ENCODE peak calls at places on chromosomes 11 and 22, in four cellular contexts. One of them, this sample, is unnamed.
A peak's percentile ranks its signal among the peaks of the same experiment; 100 is the strongest.

GRCh38 chr11:32434387-32435151 is 770 bp downstream of the WT1 start:
- DNase-seq in breast epithelium: no peak
- DNase-seq in neural progenitor cell: peak; percentile 69
- DNase-seq in CD4-positive, alpha-beta T cell: no peak
- DNase-seq in this sample: no peak

GRCh38 chr11:87372068-87372467 is 334.3 kb downstream of the TMEM135 start:
- DNase-seq in breast epithelium: no peak
- DNase-seq in neural progenitor cell: no peak
- DNase-seq in CD4-positive, alpha-beta T cell: no peak
- DNase-seq in this sample: no peak

GRCh38 chr11:101470881-101471535 is 112.8 kb downstream of the TRPC6 start:
- DNase-seq in breast epithelium: no peak
- DNase-seq in neural progenitor cell: no peak
- DNase-seq in CD4-positive, alpha-beta T cell: no peak
- DNase-seq in this sample: no peak

GRCh38 chr22:36612458-36612857 is 83.5 kb upstream of the EIF3D start:
- DNase-seq in breast epithelium: no peak
- DNase-seq in neural progenitor cell: no peak
- DNase-seq in CD4-positive, alpha-beta T cell: no peak
- DNase-seq in this sample: no peak

GRCh38 chr11:34600339-34601084 is 20.4 kb upstream of the EHF start:
- DNase-seq in breast epithelium: no peak
- DNase-seq in neural progenitor cell: no peak
- DNase-seq in CD4-positive, alpha-beta T cell: no peak
- DNase-seq in this sample: peak; percentile 13

GRCh38 chr11:109845437-109845836 is 247.8 kb upstream of the ZC3H12C start:
- DNase-seq in breast epithelium: no peak
- DNase-seq in neural progenitor cell: no peak
- DNase-seq in CD4-positive, alpha-beta T cell: no peak
- DNase-seq in this sample: no peak

GRCh38 chr22:25747245-25747944 is 5.4 kb downstream of the MYO18B start:
- DNase-seq in breast epithelium: no peak
- DNase-seq in neural progenitor cell: no peak
- DNase-seq in CD4-positive, alpha-beta T cell: no peak
- DNase-seq in this sample: peak; percentile 36

GRCh38 chr11:15127341-15127740 is 12.6 kb downstream of the INSC start:
- DNase-seq in breast epithelium: no peak
- DNase-seq in neural progenitor cell: no peak
- DNase-seq in CD4-positive, alpha-beta T cell: no peak
- DNase-seq in this sample: no peak

GRCh38 chr22:41352058-41352457 is 29.7 kb upstream of the TEF start:
- DNase-seq in breast epithelium: peak; percentile 44
- DNase-seq in neural progenitor cell: no peak
- DNase-seq in CD4-positive, alpha-beta T cell: no peak
- DNase-seq in this sample: no peak

GRCh38 chr11:63951779-63952536 is 13.2 kb downstream of the NAA40 start:
- DNase-seq in breast epithelium: peak; percentile 60
- DNase-seq in neural progenitor cell: no peak
- DNase-seq in CD4-positive, alpha-beta T cell: no peak
- DNase-seq in this sample: no peak

GRCh38 chr11:46537121-46537520 is 56.7 kb downstream of the AMBRA1 start:
- DNase-seq in breast epithelium: no peak
- DNase-seq in neural progenitor cell: peak; percentile 55
- DNase-seq in CD4-positive, alpha-beta T cell: no peak
- DNase-seq in this sample: no peak

GRCh38 chr11:30356388-30356787 is 33.5 kb downstream of the ARL14EP start:
- DNase-seq in breast epithelium: no peak
- DNase-seq in neural progenitor cell: no peak
- DNase-seq in CD4-positive, alpha-beta T cell: no peak
- DNase-seq in this sample: no peak

GRCh38 chr22:38756631-38757463 is 1.0 kb upstream of the SUN2 start:
- DNase-seq in breast epithelium: no peak
- DNase-seq in neural progenitor cell: no peak
- DNase-seq in CD4-positive, alpha-beta T cell: no peak
- DNase-seq in this sample: no peak

GRCh38 chr11:2419638-2420501 is 19.3 kb downstream of the TSSC4 start:
- DNase-seq in breast epithelium: peak; percentile 64
- DNase-seq in neural progenitor cell: peak; percentile 90
- DNase-seq in CD4-positive, alpha-beta T cell: peak; percentile 56
- DNase-seq in this sample: peak; percentile 66

GRCh38 chr11:45252134-45252856 is 33.8 kb downstream of the SYT13 start:
- DNase-seq in breast epithelium: no peak
- DNase-seq in neural progenitor cell: peak; percentile 75
- DNase-seq in CD4-positive, alpha-beta T cell: peak; percentile 8
- DNase-seq in this sample: peak; percentile 45

GRCh38 chr22:29842740-29843139 is 4.7 kb upstream of the ASCC2 start:
- DNase-seq in breast epithelium: no peak
- DNase-seq in neural progenitor cell: no peak
- DNase-seq in CD4-positive, alpha-beta T cell: no peak
- DNase-seq in this sample: peak; percentile 70

GRCh38 chr11:70381350-70381749 is 17.0 kb upstream of the CTTN start:
- DNase-seq in breast epithelium: no peak
- DNase-seq in neural progenitor cell: no peak
- DNase-seq in CD4-positive, alpha-beta T cell: no peak
- DNase-seq in this sample: no peak

GRCh38 chr22:48576333-48577013 is 1251.2 kb downstream of the BRD1 start:
- DNase-seq in breast epithelium: no peak
- DNase-seq in neural progenitor cell: peak; percentile 88
- DNase-seq in CD4-positive, alpha-beta T cell: no peak
- DNase-seq in this sample: no peak

GRCh38 chr11:92152245-92152644 is 72.4 kb upstream of the FAT3 start:
- DNase-seq in breast epithelium: no peak
- DNase-seq in neural progenitor cell: no peak
- DNase-seq in CD4-positive, alpha-beta T cell: no peak
- DNase-seq in this sample: no peak

GRCh38 chr11:117930208-117930570 is 987 bp upstream of the TMPRSS13 start:
- DNase-seq in breast epithelium: no peak
- DNase-seq in neural progenitor cell: no peak
- DNase-seq in CD4-positive, alpha-beta T cell: no peak
- DNase-seq in this sample: no peak

GRCh38 chr11:125514336-125515101 is 18.5 kb upstream of the FEZ1 start:
- DNase-seq in breast epithelium: no peak
- DNase-seq in neural progenitor cell: no peak
- DNase-seq in CD4-positive, alpha-beta T cell: peak; percentile 29
- DNase-seq in this sample: peak; percentile 71

GRCh38 chr11:93858376-93858775 is 8.0 kb upstream of the VSTM5 start:
- DNase-seq in breast epithelium: no peak
- DNase-seq in neural progenitor cell: no peak
- DNase-seq in CD4-positive, alpha-beta T cell: no peak
- DNase-seq in this sample: no peak

GRCh38 chr11:93857413-93858185 is 7.2 kb upstream of the VSTM5 start:
- DNase-seq in breast epithelium: no peak
- DNase-seq in neural progenitor cell: no peak
- DNase-seq in CD4-positive, alpha-beta T cell: no peak
- DNase-seq in this sample: no peak

DNA sequence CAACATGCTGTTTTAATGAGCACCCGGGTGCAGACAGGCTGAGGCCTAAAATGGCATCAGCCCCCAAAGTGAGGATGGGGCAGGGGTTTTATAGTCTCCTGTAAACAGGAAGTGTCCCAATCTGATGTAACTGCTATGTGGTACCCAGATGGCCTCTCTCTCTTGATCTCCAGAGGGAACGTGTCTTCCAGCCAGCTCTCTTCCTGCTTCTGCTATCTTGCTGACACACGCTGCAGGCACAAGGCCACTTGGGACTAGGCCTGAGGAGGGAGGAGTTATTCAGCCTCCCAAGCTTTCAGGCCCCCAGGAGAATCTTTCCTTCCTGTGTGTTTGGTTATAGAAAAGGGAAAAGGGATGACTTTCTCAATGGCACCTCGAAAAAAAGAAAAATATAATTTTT is 11.4 kb upstream of the VSTM5 start:
- DNase-seq in breast epithelium: no peak
- DNase-seq in neural progenitor cell: no peak
- DNase-seq in CD4-positive, alpha-beta T cell: no peak
- DNase-seq in this sample: no peak
- H3K27ac ChIP-seq in breast epithelium: no peak overlapping the region
- H3K27ac ChIP-seq in neural progenitor cell: no peak overlapping the region
- H3K27ac ChIP-seq in CD4-positive, alpha-beta T cell: no peak overlapping the region
- H3K27ac ChIP-seq in this sample: no peak overlapping the region

DNA sequence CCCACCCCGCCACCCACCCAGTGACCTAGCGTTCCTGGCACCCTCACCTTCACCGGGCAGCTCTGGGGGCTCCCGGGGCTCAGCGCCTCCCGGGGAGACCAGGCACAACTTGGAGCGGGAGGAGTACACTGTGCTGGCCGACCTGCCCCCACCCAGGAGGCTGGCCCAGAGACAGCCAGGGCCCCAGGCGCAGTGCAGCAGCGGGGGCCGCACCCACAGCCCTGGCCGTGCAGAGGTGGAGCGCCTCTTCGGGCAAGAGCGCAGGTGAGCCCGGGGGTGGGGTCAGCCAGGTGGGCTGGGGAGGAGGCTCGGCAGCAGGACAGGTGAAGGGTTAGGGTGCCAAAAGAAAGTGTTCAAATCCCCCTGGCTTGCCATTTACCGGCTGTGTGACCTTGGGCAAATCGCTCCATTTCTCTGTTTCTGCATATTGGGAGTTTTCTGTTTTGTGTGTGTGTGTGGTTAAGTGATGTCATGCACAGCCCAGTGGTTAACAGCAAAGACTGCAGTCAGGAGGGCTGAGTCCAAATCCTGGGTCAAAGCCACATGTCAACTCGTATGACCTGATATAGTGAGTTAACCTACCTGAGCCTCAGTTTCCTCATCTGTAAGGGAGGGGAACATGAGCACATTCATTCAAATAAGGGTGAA is 29.5 kb downstream of the TRIOBP start:
- DNase-seq in breast epithelium: no peak
- DNase-seq in neural progenitor cell: no peak
- DNase-seq in CD4-positive, alpha-beta T cell: no peak
- DNase-seq in this sample: no peak
- TF ChIP-seq CTCF in breast epithelium: no peak
- TF ChIP-seq CTCF in neural progenitor cell: no peak
- TF ChIP-seq CTCF in CD4-positive, alpha-beta T cell: no peak
- TF ChIP-seq CTCF in this sample: no peak

GRCh38 chr11:12219732-12220131 is 109.3 kb downstream of the MICAL2 start:
- DNase-seq in breast epithelium: no peak
- DNase-seq in neural progenitor cell: no peak
- DNase-seq in CD4-positive, alpha-beta T cell: no peak
- DNase-seq in this sample: no peak

GRCh38 chr11:12218909-12219308 is 108.5 kb downstream of the MICAL2 start:
- DNase-seq in breast epithelium: no peak
- DNase-seq in neural progenitor cell: no peak
- DNase-seq in CD4-positive, alpha-beta T cell: no peak
- DNase-seq in this sample: no peak

GRCh38 chr11:12221136-12221535 is 110.7 kb downstream of the MICAL2 start:
- DNase-seq in breast epithelium: no peak
- DNase-seq in neural progenitor cell: no peak
- DNase-seq in CD4-positive, alpha-beta T cell: no peak
- DNase-seq in this sample: no peak

GRCh38 chr11:12222099-12222751 is 111.8 kb downstream of the MICAL2 start:
- DNase-seq in breast epithelium: no peak
- DNase-seq in neural progenitor cell: no peak
- DNase-seq in CD4-positive, alpha-beta T cell: no peak
- DNase-seq in this sample: no peak

GRCh38 chr11:12220305-12220704 is 109.9 kb downstream of the MICAL2 start:
- DNase-seq in breast epithelium: peak; percentile 55
- DNase-seq in neural progenitor cell: no peak
- DNase-seq in CD4-positive, alpha-beta T cell: no peak
- DNase-seq in this sample: no peak
- H3K27ac ChIP-seq in breast epithelium: no peak overlapping the region
- H3K27ac ChIP-seq in neural progenitor cell: no peak overlapping the region
- H3K27ac ChIP-seq in CD4-positive, alpha-beta T cell: no peak overlapping the region
- H3K27ac ChIP-seq in this sample: peak overlapping the region; percentile 13

DNA sequence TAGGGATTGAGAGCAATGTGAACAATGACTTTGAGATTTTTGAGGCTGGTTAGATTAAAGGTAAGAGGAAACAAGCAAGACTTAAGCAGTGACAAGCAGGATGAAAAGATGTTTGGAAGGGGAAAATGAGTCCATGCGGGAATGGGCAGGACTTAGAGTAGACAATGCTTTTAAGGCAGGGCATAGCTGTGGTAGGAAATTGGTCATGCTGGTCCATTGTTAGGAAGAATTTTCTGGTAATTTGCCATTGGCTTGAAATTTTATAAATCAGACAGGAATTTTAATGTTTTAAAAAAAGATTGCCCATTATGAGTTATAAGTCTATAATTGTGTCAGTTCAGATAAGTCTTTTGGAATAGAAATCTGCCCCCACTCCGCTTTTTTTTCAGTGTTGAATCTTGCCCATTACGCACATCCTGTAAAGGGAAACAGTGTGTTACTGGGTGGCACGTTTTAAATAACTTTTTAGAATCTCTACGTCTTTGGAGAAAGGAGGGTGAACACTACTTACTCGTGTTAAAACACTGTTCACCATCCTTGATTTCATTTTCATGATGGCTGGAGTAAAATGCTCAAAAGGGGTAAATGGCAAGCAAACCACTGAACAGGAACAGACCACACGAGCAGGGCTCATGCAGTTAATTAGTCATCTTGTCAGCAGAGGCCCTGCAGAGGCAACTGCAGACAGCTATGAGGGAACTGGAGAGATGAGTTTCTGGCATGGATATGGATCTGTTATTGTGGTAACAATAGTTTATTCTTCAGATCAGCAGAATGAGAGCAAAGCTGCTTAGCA is 25.0 kb downstream of the SWAP70 start:
- DNase-seq in breast epithelium: no peak
- DNase-seq in neural progenitor cell: peak; percentile 52
- DNase-seq in CD4-positive, alpha-beta T cell: no peak
- DNase-seq in this sample: peak; percentile 47
- TF ChIP-seq CTCF in breast epithelium: no peak
- TF ChIP-seq CTCF in neural progenitor cell: no peak
- TF ChIP-seq CTCF in CD4-positive, alpha-beta T cell: no peak
- TF ChIP-seq CTCF in this sample: no peak

DNA sequence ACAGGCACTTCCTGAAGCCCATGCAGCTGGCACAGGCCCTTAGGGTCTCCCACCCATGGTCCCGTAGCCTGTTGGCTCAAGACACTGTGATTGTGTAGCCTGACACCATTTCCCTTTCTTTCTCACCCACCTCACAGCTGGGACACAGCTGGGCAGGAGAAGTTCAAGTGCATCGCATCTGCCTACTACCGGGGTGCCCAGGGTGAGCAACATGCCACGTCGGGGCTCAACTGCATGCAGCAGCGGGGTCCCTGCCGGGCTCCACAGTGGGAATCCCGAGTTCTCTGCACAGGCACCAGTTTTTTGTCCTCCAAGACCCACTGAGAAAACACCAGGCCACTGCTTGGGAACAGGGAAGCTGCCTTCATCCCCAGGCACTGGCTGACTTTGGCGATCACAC is 10.6 kb downstream of the RAB36 start:
- DNase-seq in breast epithelium: no peak
- DNase-seq in neural progenitor cell: no peak
- DNase-seq in CD4-positive, alpha-beta T cell: no peak
- DNase-seq in this sample: no peak
- H3K27ac ChIP-seq in breast epithelium: no peak overlapping the region
- H3K27ac ChIP-seq in neural progenitor cell: no peak overlapping the region
- H3K27ac ChIP-seq in CD4-positive, alpha-beta T cell: no peak overlapping the region
- H3K27ac ChIP-seq in this sample: no peak overlapping the region